ENCODE peak calls at places on chromosomes 3 and 15, in seven cellular contexts. F is vagina, X is sigmoid colon, M is HCT116, J is suprapubic skin, I is spleen, P is endothelial cell of umbilical vein. L is an unnamed sample.

GRCh38 chr3:132253262-132253878 is 63.8 kb upstream of the ACP3 start:
- DNase-seq in F (no peak), X (no peak), M (peak), J (no peak), I (no peak), P (peak), L (no peak)

GRCh38 chr15:28051920-28052633 is 47.0 kb downstream of the OCA2 start:
- DNase-seq in F (no peak), X (no peak), M (no peak), J (no peak), I (no peak), P (no peak), L (no peak)

GRCh38 chr3:64595253-64595694 is 92.5 kb downstream of the ADAMTS9 start:
- DNase-seq in F (no peak), X (peak), M (no peak), J (no peak), I (no peak), P (peak), L (no peak)

GRCh38 chr15:55856506-55856905 is 113.6 kb upstream of the PRTG start:
- DNase-seq in F (no peak), X (no peak), M (no peak), J (no peak), I (no peak), P (peak), L (no peak)

GRCh38 chr3:182795383-182795782 is 2.1 kb downstream of the ATP11B start:
- DNase-seq in F (no peak), X (no peak), M (no peak), J (no peak), I (no peak), P (no peak), L (no peak)

GRCh38 chr3:13332158-13332557 is 88.0 kb downstream of the NUP210 start:
- DNase-seq in F (no peak), X (no peak), M (no peak), J (no peak), I (no peak), P (no peak), L (no peak)

GRCh38 chr3:113243846-113244245 is 32.5 kb downstream of the BOC start:
- DNase-seq in F (peak), X (no peak), M (no peak), J (no peak), I (no peak), P (no peak), L (no peak)

GRCh38 chr3:151395806-151396205 is 11.3 kb upstream of the P2RY12 start:
- DNase-seq in F (no peak), X (no peak), M (no peak), J (no peak), I (no peak), P (no peak), L (no peak)

GRCh38 chr3:106317141-106318055 is 448.6 kb upstream of the CBLB start:
- DNase-seq in F (no peak), X (no peak), M (no peak), J (no peak), I (no peak), P (no peak), L (no peak)

DNA sequence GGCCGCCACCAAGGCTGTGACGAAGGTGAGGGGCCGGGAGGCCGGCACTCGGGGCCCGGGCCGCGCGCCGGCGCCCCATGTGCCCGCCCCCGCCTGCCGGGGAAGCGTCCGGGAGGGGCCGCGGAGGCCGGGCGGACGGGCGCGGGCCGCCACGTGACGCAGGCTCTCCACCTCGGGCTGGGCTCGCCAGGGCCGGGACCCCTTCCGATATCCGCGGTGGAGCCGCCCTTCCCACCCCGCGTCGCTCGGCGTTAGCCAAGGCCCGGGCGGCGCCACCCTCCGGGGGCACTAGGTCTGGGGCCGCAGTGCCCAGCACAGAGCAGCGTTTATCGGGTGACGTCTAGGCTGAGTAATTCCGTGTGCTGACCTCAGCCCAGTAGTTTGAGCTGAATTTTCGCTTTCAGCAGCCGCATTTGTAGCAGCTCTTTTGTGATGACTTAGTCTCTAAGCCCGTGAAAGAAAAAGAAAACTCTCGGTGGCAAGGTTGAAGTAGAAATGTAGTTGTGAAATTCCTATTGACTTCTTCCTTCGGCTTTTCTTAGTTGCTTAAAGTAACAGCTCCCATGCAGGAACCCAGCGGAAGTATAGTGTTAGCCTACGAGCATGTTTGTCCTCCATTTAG is 885 bp downstream of the CDV3 start:
- DNase-seq in F (no peak), X (peak), M (no peak), J (peak), I (peak), P (peak), L (peak)
- TF ChIP-seq CTCF in F (no peak), X (no peak), M (no peak), J (no peak), I (peak), P (no peak), L (no peak)

DNA sequence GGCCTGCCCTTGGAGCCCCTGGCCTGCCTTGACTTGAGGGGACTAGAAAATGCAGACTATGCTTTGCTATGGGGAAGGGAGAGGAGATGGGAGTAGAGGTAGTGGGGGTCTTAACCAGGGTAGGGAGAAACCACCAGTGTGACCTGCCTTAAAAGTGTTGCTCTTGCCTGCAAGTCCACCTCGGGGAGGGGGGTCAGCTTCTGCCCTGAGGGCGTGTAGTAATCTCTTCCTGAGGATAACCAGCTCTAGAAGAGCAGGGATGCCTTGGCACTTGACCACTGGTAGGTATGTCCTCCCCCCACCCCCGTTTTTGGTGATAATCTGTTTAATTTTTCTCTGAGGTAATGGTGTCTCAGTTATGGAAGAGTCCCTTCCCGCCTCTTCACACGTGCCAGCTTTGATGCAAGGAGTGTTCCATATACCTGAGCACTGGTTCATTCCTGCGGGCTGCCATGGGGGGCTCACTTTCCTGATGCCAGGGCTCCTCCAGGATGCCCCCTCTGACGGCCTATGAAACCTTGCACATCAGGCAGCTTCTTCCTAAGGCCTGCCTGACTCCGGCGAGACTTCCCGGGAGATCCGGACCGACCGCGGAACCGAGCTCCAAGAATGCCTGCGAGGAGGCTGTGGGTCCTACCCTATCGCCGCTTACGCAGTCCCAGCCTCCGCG is 780 bp upstream of the P4HTM start:
- DNase-seq in F (no peak), X (no peak), M (no peak), J (no peak), I (no peak), P (no peak), L (no peak)
- TF ChIP-seq POLR2AphosphoS5 in F (no peak), X (no peak), M (no peak), J (no peak), I (no peak), P (no peak), L (no peak)

DNA sequence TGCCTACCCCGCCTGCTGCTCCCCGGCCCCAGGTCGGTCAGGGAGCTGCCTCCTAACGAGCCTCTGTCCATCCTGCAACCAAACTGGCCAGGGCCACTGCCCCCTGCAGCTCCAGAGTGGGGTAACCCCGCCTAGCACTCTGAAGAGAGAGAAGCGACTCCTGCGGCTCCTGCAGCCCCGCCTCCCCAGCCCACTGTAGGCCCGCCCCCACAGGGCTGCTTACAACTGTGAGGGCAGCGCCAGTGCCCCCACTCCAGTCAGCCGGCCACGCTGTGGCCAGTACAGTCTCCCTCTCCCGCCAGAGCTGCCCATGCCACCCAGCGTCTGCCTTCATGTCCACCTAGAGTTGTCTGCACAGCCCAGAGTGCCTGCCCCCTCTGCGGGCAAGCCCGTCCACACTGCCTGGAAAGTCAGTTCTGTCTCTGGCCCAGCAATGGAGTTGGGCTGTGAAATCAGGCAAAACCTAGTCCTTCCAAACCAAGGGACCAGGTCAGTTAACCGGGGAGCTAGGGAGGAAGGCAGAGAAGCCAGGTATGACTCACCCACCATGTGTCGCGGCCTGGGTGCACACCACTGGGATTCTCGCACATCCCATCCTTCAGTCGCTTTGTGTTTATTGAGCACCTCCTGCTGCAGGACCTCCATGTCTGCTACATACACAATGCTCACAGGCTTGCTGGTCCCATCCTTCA is 2.4 kb downstream of the UCN2 start:
- DNase-seq in F (no peak), X (peak), M (no peak), J (no peak), I (peak), P (peak), L (no peak)
- TF ChIP-seq CTCF in F (peak), X (peak), M (no peak), J (peak), I (no peak), P (no peak), L (no peak)

GRCh38 chr15:47811160-47811559 is 93.9 kb downstream of the SEMA6D start:
- DNase-seq in F (no peak), X (no peak), M (no peak), J (no peak), I (no peak), P (no peak), L (no peak)

GRCh38 chr15:47817825-47818681 is 100.7 kb downstream of the SEMA6D start:
- DNase-seq in F (no peak), X (no peak), M (no peak), J (no peak), I (no peak), P (no peak), L (no peak)

GRCh38 chr15:47819158-47819557 is 101.9 kb downstream of the SEMA6D start:
- DNase-seq in F (no peak), X (no peak), M (no peak), J (no peak), I (no peak), P (no peak), L (no peak)

GRCh38 chr15:47812436-47813109 is 95.3 kb downstream of the SEMA6D start:
- DNase-seq in F (no peak), X (no peak), M (no peak), J (no peak), I (no peak), P (no peak), L (no peak)

DNA sequence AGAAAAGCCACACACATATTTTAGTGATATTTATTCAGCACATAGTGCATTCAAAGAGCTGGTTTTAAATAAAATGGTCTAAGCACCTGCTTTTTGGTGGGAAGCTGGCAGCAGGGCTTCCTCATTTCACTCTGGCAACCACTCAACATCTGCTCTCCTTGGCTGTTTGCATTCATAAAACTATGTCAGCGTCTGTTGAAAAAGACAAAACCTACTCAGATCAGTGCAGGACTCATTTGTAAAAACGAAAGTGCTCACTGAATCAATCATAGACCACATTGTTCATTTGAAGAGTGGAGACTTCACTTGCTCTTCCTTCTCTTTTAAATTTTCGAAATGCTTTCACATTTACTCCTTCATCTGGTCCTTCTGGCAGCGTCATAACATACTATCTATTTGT is 96.7 kb downstream of the SEMA6D start:
- DNase-seq in F (no peak), X (no peak), M (no peak), J (no peak), I (no peak), P (no peak), L (no peak)
- TF ChIP-seq POLR2AphosphoS5 in F (no peak), X (no peak), M (no peak), J (no peak), I (no peak), P (no peak), L (no peak)

GRCh38 chr3:72539856-72540255 is 308.4 kb downstream of the SHQ1 start:
- DNase-seq in F (no peak), X (no peak), M (no peak), J (no peak), I (no peak), P (no peak), L (no peak)
- TF ChIP-seq CTCF in F (no peak), X (no peak), M (no peak), J (no peak), I (no peak), P (no peak), L (no peak)

DNA sequence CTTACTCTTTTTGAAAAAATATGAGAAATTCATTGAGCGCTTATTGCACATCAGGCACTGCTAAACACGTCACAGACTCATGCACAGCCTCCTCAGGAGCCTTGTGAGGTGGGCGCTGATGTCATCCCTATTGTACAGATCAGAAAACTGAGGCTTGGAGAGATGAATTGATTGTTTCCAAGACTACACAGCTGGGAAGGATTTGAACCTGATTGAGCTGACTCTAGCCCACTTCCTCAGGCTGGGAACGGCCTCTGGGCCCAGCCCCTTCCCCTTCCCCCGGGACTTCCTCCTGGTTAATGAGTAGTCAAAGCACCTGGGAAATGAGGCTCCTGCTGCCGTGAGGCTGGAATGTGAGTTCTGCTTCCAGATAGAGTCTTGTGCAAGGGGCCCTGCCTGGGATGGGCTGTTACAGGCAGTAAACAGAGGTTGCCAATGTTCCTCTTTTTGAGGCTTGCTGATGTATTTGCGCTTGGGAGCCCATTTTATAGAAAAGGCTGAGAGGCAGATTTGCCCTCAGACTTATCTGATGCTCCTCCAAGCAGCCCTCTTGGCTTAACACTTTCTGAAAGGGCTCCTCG is 16.4 kb downstream of the SLC6A6 start:
- DNase-seq in F (no peak), X (no peak), M (no peak), J (no peak), I (peak), P (no peak), L (no peak)
- TF ChIP-seq POLR2AphosphoS5 in F (no peak), X (no peak), M (no peak), J (no peak), I (peak), P (no peak), L (no peak)

GRCh38 chr3:187973977-187974856 is 179.7 kb upstream of the LPP start:
- DNase-seq in F (no peak), X (no peak), M (no peak), J (no peak), I (no peak), P (no peak), L (no peak)

GRCh38 chr3:187972454-187972853 is 181.5 kb upstream of the LPP start:
- DNase-seq in F (no peak), X (no peak), M (no peak), J (no peak), I (no peak), P (no peak), L (no peak)

GRCh38 chr3:187969581-187969950 is 184.4 kb upstream of the LPP start:
- DNase-seq in F (no peak), X (no peak), M (no peak), J (no peak), I (no peak), P (no peak), L (no peak)

GRCh38 chr3:187970106-187970505 is 183.9 kb upstream of the LPP start:
- DNase-seq in F (no peak), X (no peak), M (no peak), J (no peak), I (no peak), P (no peak), L (no peak)

GRCh38 chr3:187971629-187972028 is 182.3 kb upstream of the LPP start:
- DNase-seq in F (no peak), X (no peak), M (no peak), J (no peak), I (no peak), P (no peak), L (no peak)
- TF ChIP-seq CTCF in F (no peak), X (no peak), M (no peak), J (no peak), I (no peak), P (no peak), L (no peak)

GRCh38 chr3:174633342-174633741 is 225.8 kb upstream of the NAALADL2 start:
- DNase-seq in F (no peak), X (no peak), M (no peak), J (no peak), I (no peak), P (no peak), L (no peak)
- TF ChIP-seq POLR2AphosphoS5 in F (no peak), X (no peak), M (no peak), J (no peak), I (no peak), P (no peak), L (no peak)

GRCh38 chr3:52289338-52289746 is 1.7 kb downstream of the GLYCTK start:
- DNase-seq in F (no peak), X (peak), M (no peak), J (no peak), I (no peak), P (no peak), L (no peak)

GRCh38 chr3:52288674-52289073 is 1.0 kb downstream of the GLYCTK start:
- DNase-seq in F (no peak), X (peak), M (no peak), J (peak), I (no peak), P (no peak), L (no peak)

GRCh38 chr3:52289747-52290595 is 2.3 kb downstream of the GLYCTK start:
- DNase-seq in F (no peak), X (peak), M (no peak), J (no peak), I (peak), P (no peak), L (no peak)

GRCh38 chr3:52290596-52291507 is 3.2 kb downstream of the GLYCTK start:
- DNase-seq in F (no peak), X (peak), M (no peak), J (no peak), I (peak), P (no peak), L (no peak)

DNA sequence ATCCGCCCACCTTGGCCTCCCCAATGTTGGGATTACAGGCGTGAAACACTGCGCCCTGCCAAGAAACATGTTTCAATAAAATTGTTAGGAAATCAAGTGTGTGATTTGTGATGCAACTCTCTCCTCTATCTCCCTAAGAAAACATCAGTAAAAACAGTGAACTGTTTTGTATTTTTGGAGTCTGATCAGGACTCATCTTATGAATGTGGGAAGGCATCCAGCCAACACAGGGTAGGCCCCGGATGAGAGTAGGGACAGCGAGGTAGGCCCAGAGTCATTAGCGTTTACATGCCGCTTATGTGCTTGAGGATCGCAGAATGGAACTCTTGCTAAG is 884 bp upstream of the GLYCTK start:
- DNase-seq in F (peak), X (peak), M (no peak), J (no peak), I (peak), P (no peak), L (peak)
- TF ChIP-seq CTCF in F (no peak), X (no peak), M (no peak), J (no peak), I (no peak), P (no peak), L (no peak)

GRCh38 chr3:158520433-158520832 is 50.6 kb upstream of the MLF1 start:
- DNase-seq in F (no peak), X (no peak), M (no peak), J (no peak), I (no peak), P (no peak), L (no peak)

GRCh38 chr3:158528306-158528705 is 42.7 kb upstream of the MLF1 start:
- DNase-seq in F (no peak), X (no peak), M (no peak), J (no peak), I (no peak), P (no peak), L (no peak)

DNA sequence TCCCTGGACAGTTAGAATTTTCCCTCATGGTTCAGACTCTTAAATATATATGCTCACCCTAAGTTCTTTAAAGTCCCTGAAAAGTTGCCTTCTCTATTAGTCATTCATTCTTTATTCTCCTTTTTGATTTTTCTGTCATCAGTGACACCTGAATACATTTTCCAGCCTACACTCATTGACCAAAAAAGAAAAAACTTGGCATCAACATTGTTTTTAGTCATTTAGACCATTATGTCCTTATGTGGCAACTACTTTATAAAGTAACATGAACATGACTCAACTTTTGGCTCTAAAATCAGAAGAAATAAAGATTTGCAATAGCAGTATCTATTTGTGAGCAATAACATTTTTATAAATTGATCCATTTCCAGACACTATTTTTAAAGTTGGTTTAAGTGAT is 48.3 kb upstream of the MLF1 start:
- DNase-seq in F (no peak), X (no peak), M (no peak), J (no peak), I (no peak), P (no peak), L (no peak)
- TF ChIP-seq POLR2AphosphoS5 in F (no peak), X (no peak), M (no peak), J (no peak), I (no peak), P (no peak), L (no peak)

L was measured in breast epithelium.